ENCODE peak calls at places on chromosomes 3 and 15, in seven cellular contexts. W is MM.1S, A is SK-N-SH, H is HCT116, X is neural progenitor cell, V is PC-3, E is hepatocyte. R is an unnamed sample.

GRCh38 chr3:191531434-191531833 is 70.5 kb downstream of the PYDC2 start:
- DNase-seq in W (no peak), A (no peak), H (no peak), X (no peak), V (no peak), E (no peak), R (no peak)

GRCh38 chr15:92709064-92709463 is 53.5 kb upstream of the FAM174B start:
- DNase-seq in W (no peak), A (peak; percentile 49), H (no peak), X (no peak), V (peak; percentile 19), E (no peak), R (no peak)

GRCh38 chr3:136994772-136995516 is 37.2 kb downstream of the IL20RB start:
- DNase-seq in W (no peak), A (peak; percentile 32), H (no peak), X (no peak), V (peak; percentile 79), E (no peak), R (no peak)

GRCh38 chr3:16813336-16813735 is 71.4 kb upstream of the PLCL2 start:
- DNase-seq in W (no peak), A (no peak), H (no peak), X (no peak), V (no peak), E (no peak), R (no peak)

GRCh38 chr3:9878700-9879099 is 1.4 kb downstream of the CIDEC start:
- DNase-seq in W (no peak), A (no peak), H (no peak), X (no peak), V (peak; percentile 49), E (peak; percentile 82), R (no peak)

GRCh38 chr3:4350789-4351163 is 47.6 kb downstream of the SETMAR start:
- DNase-seq in W (peak; percentile 53), A (peak; percentile 64), H (peak; percentile 37), X (peak; percentile 67), V (peak; percentile 76), E (peak; percentile 86), R (peak; percentile 72)

GRCh38 chr3:56257826-56258225 is 210.4 kb downstream of the ERC2 start:
- DNase-seq in W (no peak), A (no peak), H (no peak), X (peak; percentile 9), V (no peak), E (no peak), R (no peak)

GRCh38 chr15:47477253-47477652 is 240.1 kb upstream of the SEMA6D start:
- DNase-seq in W (no peak), A (no peak), H (no peak), X (no peak), V (no peak), E (no peak), R (no peak)

GRCh38 chr3:297585-297984 is 101.0 kb downstream of the CHL1 start:
- DNase-seq in W (no peak), A (no peak), H (no peak), X (peak; percentile 9), V (no peak), E (no peak), R (no peak)

GRCh38 chr3:24101676-24102168 is 156.6 kb downstream of the NR1D2 start:
- DNase-seq in W (no peak), A (no peak), H (no peak), X (no peak), V (peak; percentile 50), E (no peak), R (no peak)

GRCh38 chr15:60128710-60129109 is 124.6 kb downstream of the FOXB1 start:
- DNase-seq in W (no peak), A (no peak), H (no peak), X (no peak), V (no peak), E (no peak), R (no peak)

GRCh38 chr15:78950906-78951840 is 6.3 kb upstream of the CTSH start:
- DNase-seq in W (no peak), A (no peak), H (no peak), X (no peak), V (peak; percentile 60), E (peak; percentile 54), R (peak; percentile 47)

GRCh38 chr3:22620498-22620897 is 582.6 kb upstream of the UBE2E2 start:
- DNase-seq in W (no peak), A (no peak), H (no peak), X (no peak), V (peak; percentile 26), E (no peak), R (no peak)

GRCh38 chr3:59334585-59334984 is 284.8 kb upstream of the CFAP20DC start:
- DNase-seq in W (no peak), A (no peak), H (no peak), X (no peak), V (no peak), E (peak; percentile 30), R (no peak)

GRCh38 chr3:111903067-111903511 is 44.0 kb downstream of the PHLDB2 start:
- DNase-seq in W (no peak), A (no peak), H (peak; percentile 98), X (peak; percentile 30), V (peak; percentile 97), E (no peak), R (no peak)

GRCh38 chr3:181695661-181696491 is 15.8 kb upstream of the SOX2 start:
- DNase-seq in W (no peak), A (no peak), H (no peak), X (peak; percentile 63), V (no peak), E (peak; percentile 32), R (no peak)

GRCh38 chr3:98741121-98741716 is 21.9 kb upstream of the ST3GAL6 start:
- DNase-seq in W (no peak), A (no peak), H (no peak), X (no peak), V (peak; percentile 71), E (peak; percentile 43), R (no peak)

GRCh38 chr3:16807981-16808380 is 76.8 kb upstream of the PLCL2 start:
- DNase-seq in W (no peak), A (no peak), H (no peak), X (no peak), V (no peak), E (no peak), R (no peak)

GRCh38 chr3:101567528-101568317 is 6.1 kb downstream of the TRMT10C start:
- DNase-seq in W (no peak), A (no peak), H (no peak), X (no peak), V (peak; percentile 31), E (no peak), R (no peak)

GRCh38 chr3:30501526-30501925 is 104.9 kb upstream of the TGFBR2 start:
- DNase-seq in W (no peak), A (no peak), H (no peak), X (no peak), V (peak; percentile 72), E (no peak), R (no peak)
- TF ChIP-seq EZH2phosphoT487 in W (no peak), A (no peak), H (no peak), X (no peak), V (no peak), E (no peak), R (no peak)

GRCh38 chr15:66653398-66653797 is 48.6 kb upstream of the SMAD6 start:
- DNase-seq in W (no peak), A (no peak), H (no peak), X (no peak), V (no peak), E (no peak), R (no peak)

GRCh38 chr15:66651198-66651597 is 50.8 kb upstream of the SMAD6 start:
- DNase-seq in W (no peak), A (no peak), H (no peak), X (no peak), V (no peak), E (no peak), R (no peak)

GRCh38 chr15:66650433-66650832 is 51.6 kb upstream of the SMAD6 start:
- DNase-seq in W (no peak), A (no peak), H (no peak), X (no peak), V (no peak), E (no peak), R (no peak)

GRCh38 chr15:66652806-66653205 is 49.2 kb upstream of the SMAD6 start:
- DNase-seq in W (no peak), A (no peak), H (no peak), X (no peak), V (no peak), E (no peak), R (no peak)

GRCh38 chr15:66651913-66652642 is 50.0 kb upstream of the SMAD6 start:
- DNase-seq in W (no peak), A (no peak), H (no peak), X (no peak), V (no peak), E (no peak), R (no peak)
- TF ChIP-seq CTCF in W (no peak), A (no peak), H (no peak), X (no peak), V (no peak), E (no peak), R (no peak)

GRCh38 chr3:26089249-26089648 is 299.4 kb downstream of the OXSM start:
- DNase-seq in W (no peak), A (no peak), H (no peak), X (no peak), V (no peak), E (no peak), R (no peak)
- H3K9me3 ChIP-seq in W (no peaks in the 10 kb centered on the region), A (no peaks in the 10 kb centered on the region), H (no peaks in the 10 kb centered on the region), X (no peaks in the 10 kb centered on the region), V (peaks cover 39% of the 10 kb centered on the region), E (no peaks in the 10 kb centered on the region), R (peaks cover 6% of the 10 kb centered on the region)

GRCh38 chr3:45106874-45107273 is 39.3 kb downstream of the CDCP1 start:
- DNase-seq in W (no peak), A (no peak), H (no peak), X (no peak), V (no peak), E (no peak), R (no peak)

GRCh38 chr3:45103334-45103733 is 42.8 kb downstream of the CDCP1 start:
- DNase-seq in W (no peak), A (no peak), H (no peak), X (no peak), V (no peak), E (no peak), R (no peak)

GRCh38 chr3:45103753-45104714 is 42.1 kb downstream of the CDCP1 start:
- DNase-seq in W (no peak), A (no peak), H (no peak), X (no peak), V (no peak), E (no peak), R (no peak)

GRCh38 chr3:45104715-45105711 is 41.2 kb downstream of the CDCP1 start:
- DNase-seq in W (no peak), A (no peak), H (no peak), X (no peak), V (peak; percentile 44), E (no peak), R (no peak)

DNA sequence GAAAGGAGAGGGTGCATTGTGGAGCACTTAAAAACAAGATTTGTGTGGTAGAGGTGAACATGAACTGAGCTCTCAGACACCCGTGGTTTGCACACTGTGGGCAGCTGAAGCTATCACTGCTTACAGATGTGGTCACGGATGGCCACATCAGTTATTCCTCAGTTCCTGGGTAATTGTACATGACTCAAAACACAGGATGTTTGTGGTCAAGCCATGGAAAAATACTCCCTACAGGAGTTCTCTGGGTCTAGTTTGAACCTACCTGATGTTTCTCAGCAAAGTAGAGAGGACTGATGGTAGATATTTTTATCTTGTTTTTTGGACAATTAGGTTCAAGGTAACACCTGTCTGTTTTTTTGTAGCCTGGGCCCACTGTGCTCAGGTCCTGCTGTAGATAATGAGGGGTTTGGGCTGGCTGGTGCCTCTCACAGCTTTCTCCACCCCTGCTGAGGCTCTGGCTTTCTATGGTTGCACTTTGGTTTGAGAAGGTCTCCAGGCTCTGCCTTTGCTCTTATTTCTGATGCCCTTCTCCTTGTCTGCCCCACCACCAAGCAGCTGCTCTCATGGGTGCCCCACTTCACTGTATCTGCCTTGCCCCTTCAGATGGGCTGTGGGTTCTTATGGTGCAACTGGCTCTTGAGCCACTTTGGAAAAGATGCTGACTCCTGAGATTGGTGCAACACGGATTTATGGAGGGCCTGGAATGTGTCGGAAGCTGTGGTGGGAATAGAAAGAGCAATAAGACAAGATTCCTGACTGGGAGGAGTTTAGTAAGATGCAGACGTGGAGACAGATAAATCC is 40.1 kb downstream of the CDCP1 start:
- DNase-seq in W (no peak), A (no peak), H (peak; percentile 73), X (no peak), V (peak; percentile 92), E (no peak), R (no peak)
- TF ChIP-seq EZH2phosphoT487 in W (no peak), A (no peak), H (no peak), X (no peak), V (no peak), E (no peak), R (no peak)

R was measured in OCI-LY7.